ENCODE peak calls at places on chromosome 19, in five cellular contexts. U, W, R, M and A are unnamed samples.

GRCh38 chr19:3374369-3375112 is 8.2 kb downstream of the NFIC start:
- DNase-seq in U (no peak), W (no peak), R (no peak), M (no peak), A (no peak)

GRCh38 chr19:13150187-13150918 is at the start of the genes IER2 and STX10:
- DNase-seq in U (peak), W (peak), R (peak), M (peak), A (peak)

GRCh38 chr19:48608798-48609263 is 2.3 kb downstream of the SPACA4 start:
- DNase-seq in U (peak), W (no peak), R (no peak), M (peak), A (no peak)

GRCh38 chr19:55283548-55284393 is at the start of gene BRSK1:
- DNase-seq in U (peak), W (no peak), R (no peak), M (peak), A (no peak)

GRCh38 chr19:33047422-33047821 is 17.3 kb downstream of the RHPN2 start:
- DNase-seq in U (no peak), W (peak), R (no peak), M (no peak), A (peak)

GRCh38 chr19:6378036-6378435 is 2.3 kb upstream of the PSPN start:
- DNase-seq in U (peak), W (no peak), R (no peak), M (no peak), A (peak)

GRCh38 chr19:55473613-55474012 is 2.8 kb upstream of the ZNF628 start:
- DNase-seq in U (no peak), W (no peak), R (no peak), M (no peak), A (no peak)

GRCh38 chr19:4059931-4060620 is 6.6 kb downstream of the ZBTB7A start:
- DNase-seq in U (no peak), W (peak), R (no peak), M (no peak), A (no peak)

GRCh38 chr19:12656899-12657571 is 9.5 kb downstream of the MAN2B1 start:
- DNase-seq in U (no peak), W (no peak), R (no peak), M (no peak), A (no peak)